ENCODE peak calls at places on chromosomes 7 and 10, in nine cellular contexts. H is mesendoderm; Z is astrocyte of the cerebellum; Q is lower lobe of right lung; D is HCT116; W is CD8-positive, alpha-beta T cell; U is bronchial epithelial cell; S is psoas muscle; A is left ventricle myocardium inferior. X is an unnamed sample.

GRCh38 chr7:128080169-128080568 is 48.9 kb upstream of the LRRC4 start:
- DNase-seq in H (no peak), Z (no peak), D (no peak), S (no peak), U (no peak), W (no peak), Q (no peak), A (no peak), X (no peak)

GRCh38 chr7:143387156-143387975 is 6.2 kb downstream of the ZYX start:
- DNase-seq in S (no peak), H (no peak), U (no peak), D (no peak), A (no peak), W (no peak), Z (no peak), Q (no peak), X (no peak)

GRCh38 chr7:78218051-78218450 is 419.5 kb downstream of the PHTF2 start:
- DNase-seq in W (no peak), D (no peak), S (no peak), Q (no peak), A (no peak), U (peak), H (no peak), Z (no peak), X (peak)

GRCh38 chr7:143391462-143392404 is 10.6 kb downstream of the ZYX start:
- DNase-seq in A (peak), H (no peak), W (no peak), D (no peak), S (peak), Z (peak), U (no peak), Q (no peak), X (no peak)

GRCh38 chr10:104582604-104582951 is 58.5 kb upstream of the SORCS3 start:
- DNase-seq in S (no peak), D (no peak), Q (no peak), Z (no peak), U (peak), A (no peak), H (peak), W (no peak), X (peak)

GRCh38 chr10:71094712-71095390 is 117.5 kb upstream of the UNC5B start:
- DNase-seq in Q (no peak), W (no peak), D (no peak), S (no peak), U (peak), Z (no peak), H (no peak), A (no peak), X (peak)

GRCh38 chr7:149853157-149853556 is 15.0 kb downstream of the ZNF862 start:
- DNase-seq in Z (no peak), Q (no peak), S (no peak), U (no peak), W (no peak), H (no peak), A (no peak), D (no peak), X (no peak)

GRCh38 chr10:110694820-110695219 is 50.7 kb downstream of the RBM20 start:
- DNase-seq in A (no peak), S (no peak), H (no peak), Q (no peak), W (no peak), U (no peak), Z (no peak), D (no peak), X (no peak)

GRCh38 chr10:78250313-78251040 is 216.8 kb downstream of the RPS24 start:
- DNase-seq in H (no peak), W (no peak), Q (no peak), Z (no peak), U (no peak), D (no peak), A (no peak), S (no peak), X (no peak)

GRCh38 chr10:66880292-66880691 is 45.5 kb upstream of the LRRTM3 start:
- DNase-seq in A (no peak), Z (no peak), D (no peak), U (no peak), S (no peak), W (no peak), Q (no peak), H (no peak), X (no peak)

GRCh38 chr7:138979988-138980574 is 1.1 kb downstream of the KIAA1549 start:
- DNase-seq in U (peak), H (no peak), W (no peak), Q (no peak), S (no peak), D (no peak), A (no peak), Z (no peak), X (peak)
- H3K4me3 ChIP-seq in U (peak), H (peak), W (peak), Q (peak), S (peak), D (peak), A (peak), Z (peak), X (peak)

GRCh38 chr10:84193327-84193726 is 1.0 kb upstream of the CDHR1 start:
- DNase-seq in W (no peak), A (no peak), Q (no peak), Z (no peak), U (no peak), S (no peak), H (no peak), D (no peak), X (no peak)

GRCh38 chr10:84196083-84196482 is 1.7 kb downstream of the CDHR1 start:
- DNase-seq in Q (no peak), D (no peak), H (peak), Z (no peak), A (no peak), W (no peak), S (no peak), U (no peak), X (no peak)

GRCh38 chr10:84195044-84195830 is 900 bp downstream of the CDHR1 start:
- DNase-seq in A (no peak), H (no peak), Z (no peak), D (no peak), U (no peak), Q (no peak), W (no peak), S (no peak), X (no peak)

GRCh38 chr10:84193846-84194423 is 402 bp upstream of the CDHR1 start:
- DNase-seq in Q (no peak), D (no peak), H (no peak), Z (no peak), A (no peak), W (no peak), U (peak), S (no peak), X (no peak)

GRCh38 chr10:84194424-84195043 is at the start of gene CDHR1:
- DNase-seq in D (no peak), U (peak), H (peak), Q (no peak), W (peak), S (no peak), Z (no peak), A (peak), X (peak)
- H3K4me3 ChIP-seq in D (no peak), U (peak), H (peak), Q (peak), W (peak), S (peak), Z (peak), A (peak), X (peak)

DNA sequence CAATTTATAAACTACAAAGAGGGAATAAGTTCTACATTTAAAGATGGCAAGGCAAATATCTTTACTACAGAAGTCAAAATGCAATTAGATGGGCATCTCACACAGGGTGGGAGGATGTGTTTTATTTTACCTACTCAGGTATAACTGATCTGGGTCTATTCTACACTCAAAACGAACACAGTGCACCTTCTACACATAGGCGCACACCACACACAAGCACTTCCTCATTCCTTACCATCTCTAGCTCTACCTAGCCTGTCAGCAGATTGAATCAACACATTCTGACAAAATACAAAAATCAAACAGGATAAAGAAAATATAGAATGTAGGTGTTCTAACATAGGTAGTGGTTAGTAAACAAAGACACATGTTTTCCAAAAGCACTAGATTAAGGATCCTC is 64.7 kb downstream of the SGCE start:
- DNase-seq in Q (no peak), A (no peak), Z (no peak), U (no peak), W (no peak), S (no peak), D (no peak), H (no peak), X (no peak)
- H3K4me3 ChIP-seq in Q (no peak), A (no peak), Z (no peak), U (no peak), W (no peak), S (no peak), D (no peak), H (no peak), X (no peak)

GRCh38 chr10:22029450-22030236 is 26.1 kb upstream of the DNAJC1 start:
- DNase-seq in Z (no peak), H (no peak), Q (no peak), U (no peak), A (no peak), S (no peak), W (no peak), D (no peak), X (no peak)

GRCh38 chr10:22030421-22030820 is 26.9 kb upstream of the DNAJC1 start:
- DNase-seq in A (no peak), H (no peak), Q (no peak), W (no peak), S (no peak), Z (no peak), D (no peak), U (no peak), X (no peak)

GRCh38 chr10:22026287-22026686 is 22.8 kb upstream of the DNAJC1 start:
- DNase-seq in Q (no peak), W (no peak), U (no peak), D (no peak), Z (no peak), S (no peak), A (no peak), H (no peak), X (no peak)

GRCh38 chr10:22023508-22023907 is 20.0 kb upstream of the DNAJC1 start:
- DNase-seq in U (no peak), S (no peak), Z (no peak), H (no peak), D (no peak), A (no peak), W (no peak), Q (no peak), X (no peak)

GRCh38 chr10:22027666-22028238 is 24.2 kb upstream of the DNAJC1 start:
- DNase-seq in Z (no peak), A (no peak), W (no peak), U (no peak), D (no peak), Q (no peak), H (no peak), S (no peak), X (no peak)
- H3K4me3 ChIP-seq in Z (no peak), A (no peak), W (no peak), U (no peak), D (no peak), Q (no peak), H (no peak), S (no peak), X (no peak)

GRCh38 chr7:105285118-105285874 is 103.4 kb downstream of the SRPK2 start:
- DNase-seq in S (no peak), U (no peak), Z (no peak), H (peak), D (no peak), A (no peak), W (no peak), Q (no peak), X (no peak)
- H3K4me3 ChIP-seq in S (no peak), U (no peak), Z (no peak), H (no peak), D (no peak), A (no peak), W (no peak), Q (no peak), X (no peak)